ENCODE peak calls at places on chromosome 3, in four cellular contexts. L is psoas muscle, N is adrenal gland, G is K562. V is an unnamed sample.

GRCh38 chr3:97658670-97659285 is 105.8 kb upstream of the ARL6 start:
- DNase-seq in L (no peak), N (no peak), G (peak; percentile 3), V (no peak)

GRCh38 chr3:134937256-134938023 is 142.4 kb downstream of the EPHB1 start:
- DNase-seq in L (no peak), N (no peak), G (no peak), V (no peak)

GRCh38 chr3:86245360-86245759 is 745.6 kb downstream of the VGLL3 start:
- DNase-seq in L (no peak), N (no peak), G (no peak), V (no peak)

GRCh38 chr3:108983051-108983450 is 29.4 kb upstream of the GUCA1C start:
- DNase-seq in L (no peak), N (no peak), G (no peak), V (no peak)

GRCh38 chr3:143445118-143445517 is 325.5 kb downstream of the CHST2 start:
- DNase-seq in L (no peak), N (no peak), G (no peak), V (no peak)

GRCh38 chr3:145942052-145942451 is 218.9 kb downstream of the PLOD2 start:
- DNase-seq in L (no peak), N (no peak), G (no peak), V (no peak)

GRCh38 chr3:119420196-119420595 is 43.2 kb downstream of the TMEM39A start:
- DNase-seq in L (no peak), N (no peak), G (no peak), V (no peak)

GRCh38 chr3:99118381-99118780 is 216.9 kb upstream of the DCBLD2 start:
- DNase-seq in L (no peak), N (no peak), G (no peak), V (no peak)

GRCh38 chr3:155229086-155229485 is 64.4 kb downstream of the STRIT1 start:
- DNase-seq in L (no peak), N (no peak), G (no peak), V (no peak)

GRCh38 chr3:58628823-58629562 is 37.6 kb downstream of the FAM3D start:
- DNase-seq in L (peak; percentile 72), N (peak; percentile 30), G (no peak), V (peak; percentile 95)

GRCh38 chr3:187274977-187275338 is 16.6 kb downstream of the MASP1 start:
- DNase-seq in L (no peak), N (no peak), G (no peak), V (no peak)

GRCh38 chr3:190514163-190515153 is 573 bp downstream of the IL1RAP start:
- DNase-seq in L (peak; percentile 57), N (peak; percentile 57), G (no peak), V (no peak)

GRCh38 chr3:127738192-127738840 is 65.6 kb downstream of the ABTB1 start:
- DNase-seq in L (no peak), N (no peak), G (no peak), V (no peak)

GRCh38 chr3:25144430-25144829 is 283.6 kb upstream of the RARB start:
- DNase-seq in L (no peak), N (no peak), G (no peak), V (no peak)

GRCh38 chr3:38524141-38524739 is 28.1 kb downstream of the EXOG start:
- DNase-seq in L (no peak), N (no peak), G (no peak), V (no peak)

GRCh38 chr3:143807987-143808386 is 40.3 kb downstream of the SLC9A9 start:
- DNase-seq in L (no peak), N (no peak), G (no peak), V (no peak)

V was measured in AG04450.